ENCODE peak calls at places on chromosomes 1 and 21, in four cellular contexts. J is K562, A is SK-N-SH, O is GM12878. H is an unnamed sample.

GRCh38 chr21:44783023-44783696 is 18.5 kb downstream of the UBE2G2 start:
- DNase-seq in J (no peak), A (no peak), O (no peak), H (no peak)

GRCh38 chr1:219171192-219171935 is 2.3 kb upstream of the LYPLAL1 start:
- DNase-seq in J (no peak), A (no peak), O (no peak), H (no peak)

GRCh38 chr1:230215049-230215448 is 148.0 kb downstream of the GALNT2 start:
- DNase-seq in J (peak), A (no peak), O (no peak), H (no peak)

GRCh38 chr1:162561616-162562451 is at the start of gene UAP1:
- DNase-seq in J (no peak), A (no peak), O (no peak), H (peak)

GRCh38 chr1:45952072-45952471 is 148.7 kb downstream of the MAST2 start:
- DNase-seq in J (no peak), A (no peak), O (no peak), H (no peak)

GRCh38 chr21:46104104-46104503 is 6.2 kb downstream of the COL6A2 start:
- DNase-seq in J (no peak), A (no peak), O (no peak), H (no peak)

GRCh38 chr1:63920154-63921117 is 146.6 kb downstream of the ROR1 start:
- DNase-seq in J (peak), A (no peak), O (no peak), H (no peak)

GRCh38 chr1:47927165-47927564 is 70.0 kb downstream of the TRABD2B start:
- DNase-seq in J (no peak), A (no peak), O (no peak), H (no peak)

GRCh38 chr1:32071758-32072621 is 749 bp upstream of the TMEM39B start:
- DNase-seq in J (no peak), A (no peak), O (no peak), H (no peak)

GRCh38 chr1:162016616-162017015 is 7.1 kb downstream of the OLFML2B start:
- DNase-seq in J (no peak), A (no peak), O (no peak), H (no peak)

GRCh38 chr21:34813266-34813886 is 144.6 kb downstream of the CLIC6 start:
- DNase-seq in J (no peak), A (no peak), O (no peak), H (no peak)

GRCh38 chr1:177847843-177848242 is 122.0 kb downstream of the SEC16B start:
- DNase-seq in J (no peak), A (no peak), O (no peak), H (no peak)

GRCh38 chr1:208077232-208077751 is 166.4 kb upstream of the CD34 start:
- DNase-seq in J (no peak), A (peak), O (no peak), H (no peak)

GRCh38 chr1:229205854-229206253 is 65.1 kb upstream of the RAB4A start:
- DNase-seq in J (no peak), A (no peak), O (no peak), H (no peak)

GRCh38 chr1:226110249-226111108 is 48.0 kb downstream of the H3-3A start:
- DNase-seq in J (peak), A (peak), O (peak), H (peak)

GRCh38 chr1:2372551-2373490 is 18.5 kb downstream of the MORN1 start:
- DNase-seq in J (no peak), A (no peak), O (no peak), H (no peak)

GRCh38 chr1:245622332-245623014 is 467.7 kb downstream of the KIF26B start:
- DNase-seq in J (no peak), A (no peak), O (no peak), H (peak)

GRCh38 chr1:201693887-201694614 is 134.9 kb upstream of the IPO9 start:
- DNase-seq in J (no peak), A (peak), O (no peak), H (no peak)

GRCh38 chr1:2504224-2504948 is 22.0 kb downstream of the PANK4 start:
- DNase-seq in J (no peak), A (no peak), O (no peak), H (no peak)

GRCh38 chr1:2628933-2629626 is 3.7 kb downstream of the MMEL1 start:
- DNase-seq in J (no peak), A (peak), O (no peak), H (no peak)

GRCh38 chr1:150552692-150553278 is 3.6 kb downstream of the ADAMTSL4 start:
- DNase-seq in J (no peak), A (no peak), O (no peak), H (no peak)

GRCh38 chr21:33834801-33835500 is 80.7 kb downstream of the ATP5PO start:
- DNase-seq in J (no peak), A (no peak), O (no peak), H (no peak)

GRCh38 chr21:46610018-46610701 is 5.3 kb upstream of the S100B start:
- DNase-seq in J (no peak), A (no peak), O (no peak), H (no peak)

GRCh38 chr1:178055779-178056471 is 38.0 kb upstream of the RASAL2 start:
- DNase-seq in J (peak), A (no peak), O (peak), H (no peak)

GRCh38 chr1:145778146-145778540 is 45.8 kb downstream of the RNF115 start:
- DNase-seq in J (no peak), A (no peak), O (no peak), H (no peak)

GRCh38 chr1:83086986-83087512 is 911.9 kb downstream of the TTLL7 start:
- DNase-seq in J (no peak), A (no peak), O (no peak), H (no peak)

GRCh38 chr21:29072873-29073221 is 601 bp downstream of the CCT8 start:
- DNase-seq in J (peak), A (peak), O (no peak), H (no peak)

GRCh38 chr1:52426391-52426790 is 22.0 kb downstream of the PRPF38A start:
- DNase-seq in J (no peak), A (no peak), O (no peak), H (no peak)

GRCh38 chr1:54685335-54685905 is 30.2 kb upstream of the TTC4 start:
- DNase-seq in J (no peak), A (no peak), O (no peak), H (no peak)

GRCh38 chr1:109514846-109515245 is 5.3 kb upstream of the AMIGO1 start:
- DNase-seq in J (no peak), A (no peak), O (no peak), H (no peak)

GRCh38 chr1:63643926-63644325 is 50.7 kb downstream of the PGM1 start:
- DNase-seq in J (no peak), A (no peak), O (no peak), H (no peak)

GRCh38 chr1:187689137-187689536 is 860.4 kb downstream of the PLA2G4A start:
- DNase-seq in J (no peak), A (no peak), O (no peak), H (no peak)

GRCh38 chr21:35324372-35325220 is 275.5 kb upstream of the RUNX1 start:
- DNase-seq in J (no peak), A (no peak), O (no peak), H (no peak)

GRCh38 chr1:91725961-91726704 is 159.8 kb downstream of the TGFBR3 start:
- DNase-seq in J (no peak), A (no peak), O (no peak), H (no peak)

GRCh38 chr21:19031956-19032355 is 628.4 kb upstream of the TMPRSS15 start:
- DNase-seq in J (no peak), A (no peak), O (no peak), H (no peak)

GRCh38 chr1:228469413-228470162 is 17.6 kb upstream of the RNF187 start:
- DNase-seq in J (no peak), A (no peak), O (no peak), H (no peak)

DNA sequence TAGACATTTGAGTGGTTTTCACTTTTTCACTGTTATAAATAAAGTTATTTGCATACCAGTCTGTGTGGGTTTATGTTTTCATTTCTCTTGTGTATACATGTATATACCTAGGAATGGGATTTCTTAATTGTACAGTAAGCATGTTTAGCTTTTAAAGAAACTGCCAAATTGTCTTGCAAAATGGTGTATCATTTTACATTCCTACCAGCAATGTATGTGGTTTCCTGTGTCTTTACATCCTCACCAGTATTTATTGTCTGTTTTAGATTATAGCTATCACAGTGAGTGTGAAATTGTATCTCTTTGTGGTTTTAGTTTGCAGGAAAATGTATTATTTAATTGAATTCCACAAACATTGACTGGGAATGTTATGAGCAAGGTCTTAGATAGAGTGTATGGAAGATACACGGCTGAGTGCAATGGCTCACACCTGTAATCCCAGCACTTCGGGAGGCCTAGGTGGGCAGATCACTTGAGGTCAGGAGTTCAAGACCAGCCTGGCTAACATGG is 57.3 kb downstream of the MACF1 start:
- DNase-seq in J (no peak), A (no peak), O (no peak), H (no peak)
- TF ChIP-seq POLR2AphosphoS5 in J (no peak), A (no peak), O (no peak), H (no peak)

DNA sequence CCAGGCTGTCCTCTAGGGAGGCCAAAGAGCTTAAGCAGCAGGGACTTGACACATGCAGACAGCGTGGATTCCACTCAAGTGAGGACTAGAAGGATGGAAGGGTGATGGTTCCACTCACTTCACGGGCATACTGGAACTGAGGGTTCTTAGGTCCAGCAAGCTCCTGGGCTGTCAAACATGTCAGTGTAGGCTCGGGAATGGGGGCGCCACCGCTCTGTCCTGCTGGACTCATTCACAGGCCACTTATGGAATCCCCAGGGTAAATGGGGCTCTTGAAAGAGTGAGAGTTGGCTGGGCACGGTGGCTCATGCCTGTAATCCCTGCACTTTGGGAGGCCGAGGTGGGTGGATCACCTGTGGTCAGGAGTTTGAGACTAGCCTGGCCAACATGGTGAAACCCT is 27.7 kb upstream of the CSF3R start:
- DNase-seq in J (no peak), A (no peak), O (no peak), H (no peak)
- TF ChIP-seq SIN3A in J (no peak), A (no peak), O (no peak), H (no peak)

GRCh38 chr1:231600461-231600976 is 26.1 kb upstream of the DISC1 start:
- DNase-seq in J (no peak), A (peak), O (no peak), H (no peak)

GRCh38 chr1:231602675-231602984 is 24.0 kb upstream of the DISC1 start:
- DNase-seq in J (no peak), A (no peak), O (no peak), H (no peak)

GRCh38 chr1:231603598-231604275 is 22.9 kb upstream of the DISC1 start:
- DNase-seq in J (peak), A (peak), O (no peak), H (peak)

GRCh38 chr1:231604276-231604621 is 22.3 kb upstream of the DISC1 start:
- DNase-seq in J (no peak), A (no peak), O (no peak), H (no peak)

GRCh38 chr1:231601775-231602674 is 24.6 kb upstream of the DISC1 start:
- DNase-seq in J (no peak), A (no peak), O (no peak), H (no peak)
- TF ChIP-seq TAF1 in J (no peak), A (no peak), O (no peak), H (no peak)

DNA sequence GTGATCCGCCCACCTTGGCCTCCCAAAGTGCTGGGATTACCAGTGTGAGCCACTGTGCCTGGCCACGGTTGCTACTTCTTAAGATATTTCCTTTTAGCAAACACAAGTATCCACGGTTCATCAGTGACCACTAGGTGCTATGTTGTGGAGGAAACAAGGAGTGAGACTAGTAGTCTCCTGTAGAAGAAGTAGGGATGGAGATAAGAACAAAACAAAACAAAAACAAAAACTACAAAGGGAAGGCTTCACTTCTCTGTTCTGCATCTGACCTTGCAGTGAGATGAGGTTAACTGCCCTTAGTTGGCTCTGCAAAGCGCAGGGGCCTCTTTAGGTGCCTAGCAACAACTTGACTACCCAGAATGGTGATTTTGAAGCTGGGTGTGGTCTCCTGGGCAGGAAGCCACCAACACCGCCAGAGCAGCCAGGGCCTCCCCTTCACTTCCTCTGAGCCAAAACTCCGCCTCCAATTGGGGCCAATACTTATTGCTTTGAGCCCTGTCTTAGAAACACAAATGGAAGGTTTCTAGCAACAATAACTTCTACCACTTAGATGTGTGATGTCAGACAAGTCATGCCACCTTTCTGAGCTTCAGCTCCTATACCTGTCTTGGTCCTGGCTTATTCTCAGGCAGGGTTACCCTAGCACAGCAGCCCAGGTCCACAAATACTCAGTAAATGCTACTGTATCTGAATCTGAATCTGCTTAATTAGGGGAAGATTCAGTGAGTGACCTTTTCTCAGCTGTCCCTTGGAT is 12.7 kb upstream of the CDC42 start:
- DNase-seq in J (peak), A (no peak), O (peak), H (no peak)
- TF ChIP-seq POLR2AphosphoS5 in J (no peak), A (no peak), O (peak), H (no peak)

DNA sequence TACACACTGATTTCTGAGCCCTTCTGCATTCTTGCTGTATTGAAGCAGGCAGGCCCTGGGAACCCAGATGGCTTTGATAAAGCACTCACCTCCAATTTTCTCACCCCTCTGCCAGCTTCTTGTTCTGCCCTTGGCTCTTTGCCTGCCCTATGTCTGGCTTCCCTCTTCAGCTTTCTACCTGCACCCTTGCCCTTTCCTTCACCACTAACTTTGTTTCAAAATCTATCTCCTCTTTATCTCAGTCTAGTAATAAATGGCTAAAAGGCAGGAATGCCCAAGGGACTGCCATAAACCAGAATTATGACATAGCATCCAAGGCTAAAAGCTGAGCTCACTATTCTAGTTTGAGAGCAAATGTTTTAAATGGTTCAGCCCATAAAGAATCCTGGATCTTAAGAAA is 178.7 kb downstream of the TNR start:
- DNase-seq in J (no peak), A (no peak), O (no peak), H (no peak)
- TF ChIP-seq SIN3A in J (no peak), A (no peak), O (no peak), H (no peak)

GRCh38 chr1:160680399-160680798 is 31.2 kb downstream of the CD48 start:
- DNase-seq in J (no peak), A (no peak), O (no peak), H (no peak)

GRCh38 chr1:160681891-160682140 is 29.8 kb downstream of the CD48 start:
- DNase-seq in J (no peak), A (no peak), O (no peak), H (no peak)

GRCh38 chr1:160681067-160681890 is 30.3 kb downstream of the CD48 start:
- DNase-seq in J (peak), A (peak), O (no peak), H (peak)

GRCh38 chr1:160685266-160685665 is 26.4 kb downstream of the CD48 start:
- DNase-seq in J (no peak), A (no peak), O (no peak), H (no peak)

GRCh38 chr1:160682983-160683886 is 28.4 kb downstream of the CD48 start:
- DNase-seq in J (no peak), A (no peak), O (no peak), H (no peak)
- TF ChIP-seq TAF1 in J (no peak), A (no peak), O (no peak), H (no peak)

GRCh38 chr1:90550616-90551406 is 166.3 kb downstream of the BARHL2 start:
- DNase-seq in J (no peak), A (no peak), O (no peak), H (peak)
- TF ChIP-seq POLR2AphosphoS5 in J (no peak), A (no peak), O (no peak), H (no peak)

GRCh38 chr1:94115900-94116436 is 5.0 kb downstream of the ABCA4 start:
- DNase-seq in J (no peak), A (no peak), O (no peak), H (no peak)
- TF ChIP-seq SIN3A in J (no peak), A (no peak), O (no peak), H (no peak)

GRCh38 chr1:6866825-6867224 is 81.6 kb downstream of the CAMTA1 start:
- DNase-seq in J (no peak), A (no peak), O (no peak), H (no peak)

GRCh38 chr1:6870086-6870485 is 84.8 kb downstream of the CAMTA1 start:
- DNase-seq in J (no peak), A (no peak), O (no peak), H (no peak)

GRCh38 chr1:6869002-6869380 is 83.7 kb downstream of the CAMTA1 start:
- DNase-seq in J (no peak), A (no peak), O (no peak), H (no peak)

GRCh38 chr1:6867688-6868370 is 82.6 kb downstream of the CAMTA1 start:
- DNase-seq in J (no peak), A (no peak), O (no peak), H (no peak)

DNA sequence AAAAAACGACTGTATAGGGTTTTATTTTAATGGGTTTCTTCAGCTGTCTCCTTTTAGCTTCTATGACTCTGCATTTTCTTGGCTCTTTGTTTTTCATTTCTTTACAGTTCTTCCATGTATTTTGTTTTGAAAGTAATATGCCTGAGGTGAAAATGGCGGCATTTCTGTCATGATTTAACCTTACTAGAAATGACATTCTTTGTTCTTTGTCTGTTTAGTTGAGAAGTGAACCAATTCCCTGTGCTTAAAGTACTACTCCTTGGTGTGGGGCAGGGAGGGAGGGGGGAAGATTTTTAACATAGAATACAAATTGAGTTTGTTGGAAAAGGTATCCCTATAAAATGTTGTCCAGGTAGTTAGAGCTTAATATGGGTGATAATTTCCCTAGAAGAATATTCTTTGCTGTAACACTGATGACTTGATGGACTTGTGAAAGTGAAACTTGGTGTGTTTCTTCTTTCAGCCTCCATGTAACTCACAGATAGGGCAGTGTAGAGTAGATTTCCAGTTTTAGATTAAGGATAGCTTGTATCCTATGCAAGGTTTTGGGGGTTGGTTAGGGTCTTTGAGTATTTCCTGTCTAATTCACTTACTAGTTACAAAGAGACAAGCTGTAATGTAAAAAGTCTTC is 83.2 kb downstream of the CAMTA1 start:
- DNase-seq in J (no peak), A (no peak), O (no peak), H (no peak)
- TF ChIP-seq TAF1 in J (no peak), A (no peak), O (no peak), H (no peak)